ENCODE peak calls at places on chromosomes 1 and 21, in five cellular contexts. G, H, E, Z and X are unnamed samples.

GRCh38 chr1:26083246-26083645 is 15.8 kb upstream of the TRIM63 start:
- DNase-seq in H (peak; percentile 41), G (no peak), Z (no peak), E (no peak), X (no peak)

GRCh38 chr1:94992863-94993563 is 66.1 kb upstream of the CNN3 start:
- DNase-seq in H (no peak), Z (no peak), E (no peak), G (no peak), X (no peak)

GRCh38 chr1:234607091-234608025 is 2.6 kb downstream of the IRF2BP2 start:
- DNase-seq in Z (no peak), E (no peak), H (peak; percentile 38), G (peak; percentile 69), X (no peak)

GRCh38 chr1:168454211-168454815 is 89.5 kb downstream of the XCL2 start:
- DNase-seq in H (peak; percentile 82), E (peak; percentile 42), Z (no peak), G (no peak), X (no peak)

GRCh38 chr1:92486251-92487077 is at the start of gene GFI1:
- DNase-seq in G (peak; percentile 87), H (peak; percentile 33), Z (peak; percentile 37), E (no peak), X (peak; percentile 40)

GRCh38 chr1:27940297-27940696 is 5.5 kb downstream of the SMPDL3B start:
- DNase-seq in G (no peak), H (peak; percentile 29), Z (peak; percentile 67), E (no peak), X (peak; percentile 36)

GRCh38 chr1:196910208-196910607 is 22.4 kb downstream of the CFHR4 start:
- DNase-seq in H (peak; percentile 3), G (no peak), E (peak; percentile 7), Z (no peak), X (no peak)

GRCh38 chr1:1833456-1833855 is 55.2 kb upstream of the NADK start:
- DNase-seq in G (no peak), E (no peak), Z (no peak), H (no peak), X (no peak)

GRCh38 chr1:73310797-73311381 is 887.1 kb downstream of the LRRIQ3 start:
- DNase-seq in G (no peak), E (no peak), Z (no peak), H (no peak), X (no peak)

GRCh38 chr1:157624471-157624870 is 26.6 kb upstream of the FCRL4 start:
- DNase-seq in E (no peak), G (no peak), Z (no peak), H (no peak), X (no peak)

GRCh38 chr1:86502721-86503430 is 34.1 kb downstream of the CLCA1 start:
- DNase-seq in H (no peak), Z (no peak), G (peak; percentile 61), E (peak; percentile 60), X (no peak)

GRCh38 chr1:31746687-31747086 is 17.5 kb downstream of the ADGRB2 start:
- DNase-seq in Z (no peak), H (peak; percentile 28), E (no peak), G (no peak), X (no peak)

GRCh38 chr1:157104598-157105293 is 5.1 kb upstream of the ETV3L start:
- DNase-seq in Z (no peak), E (peak; percentile 71), H (peak; percentile 41), G (no peak), X (no peak)

GRCh38 chr1:11731719-11732283 is 4.1 kb upstream of the AGTRAP start:
- DNase-seq in H (peak; percentile 82), Z (no peak), G (no peak), E (no peak), X (peak; percentile 21)

GRCh38 chr1:203328714-203329122 is 22.2 kb downstream of the FMOD start:
- DNase-seq in Z (no peak), H (no peak), E (peak; percentile 51), G (no peak), X (no peak)

GRCh38 chr1:226691257-226691656 is 47.8 kb downstream of the ITPKB start:
- DNase-seq in G (no peak), H (no peak), Z (peak; percentile 75), E (no peak), X (no peak)

GRCh38 chr1:35557118-35557610 is at the start of gene KIAA0319L:
- DNase-seq in G (peak; percentile 80), Z (no peak), E (no peak), H (peak; percentile 72), X (peak; percentile 78)

GRCh38 chr1:16375521-16376359 is 8.7 kb downstream of the SZRD1 start:
- DNase-seq in H (peak; percentile 70), Z (no peak), E (no peak), G (no peak), X (no peak)

GRCh38 chr21:44866780-44867179 is 6.7 kb downstream of the PTTG1IP start:
- DNase-seq in H (peak; percentile 41), Z (no peak), G (no peak), E (no peak), X (no peak)

GRCh38 chr1:28099050-28099769 is 10.8 kb upstream of the EYA3 start:
- DNase-seq in E (peak; percentile 18), G (no peak), Z (no peak), H (no peak), X (no peak)

GRCh38 chr1:165686121-165686970 is 12.0 kb downstream of the ALDH9A1 start:
- DNase-seq in H (no peak), E (no peak), Z (no peak), G (no peak), X (no peak)
- TF ChIP-seq CTCF in H (no peak), E (no peak), Z (no peak), G (no peak), X (no peak)

GRCh38 chr1:182198006-182198605 is 136.6 kb upstream of the ZNF648 start:
- DNase-seq in Z (no peak), H (peak; percentile 65), E (peak; percentile 57), G (no peak), X (no peak)
- TF ChIP-seq CTCF in Z (no peak), H (peak; percentile 28), E (peak; percentile 42), G (no peak), X (peak; percentile 22)

GRCh38 chr1:105138445-105138821 is 1388.7 kb downstream of the AMY1C start:
- DNase-seq in G (no peak), E (peak; percentile 39), H (no peak), Z (no peak), X (no peak)

GRCh38 chr1:105137543-105138444 is 1388.1 kb downstream of the AMY1C start:
- DNase-seq in Z (no peak), G (peak; percentile 12), E (peak; percentile 40), H (no peak), X (peak; percentile 32)
- TF ChIP-seq CTCF in Z (no peak), G (no peak), E (peak; percentile 84), H (no peak), X (peak; percentile 61)

GRCh38 chr1:205983925-205984725 is 19.1 kb downstream of the RAB7B start:
- DNase-seq in E (peak; percentile 96), G (peak; percentile 76), H (peak; percentile 84), Z (no peak), X (peak; percentile 46)
- TF ChIP-seq CTCF in E (peak; percentile 92), G (peak; percentile 98), H (peak; percentile 95), Z (no peak), X (peak; percentile 77)

DNA sequence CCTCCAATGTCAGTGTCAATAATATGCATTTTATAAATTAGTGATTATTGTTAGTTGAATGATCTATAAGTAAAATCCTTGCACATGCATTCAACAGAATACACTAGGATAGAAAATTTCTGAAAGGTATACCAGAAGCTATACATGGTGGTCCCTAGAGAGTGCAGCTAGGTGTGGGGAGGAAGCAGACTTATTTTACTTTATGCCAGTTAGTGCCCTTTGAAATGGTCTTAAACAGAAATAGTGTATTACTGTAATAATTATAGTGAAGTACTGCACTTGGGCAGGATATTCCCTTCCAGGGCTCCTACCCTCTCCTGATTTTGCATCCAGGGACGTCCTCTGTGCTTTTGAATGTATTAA is 23.2 kb upstream of the WDR26 start:
- DNase-seq in E (no peak), G (no peak), Z (no peak), H (no peak), X (no peak)
- TF ChIP-seq CTCF in E (no peak), G (no peak), Z (peak; percentile 8), H (no peak), X (peak; percentile 26)

GRCh38 chr21:34803792-34804440 is 135.1 kb downstream of the CLIC6 start:
- DNase-seq in H (no peak), Z (no peak), E (no peak), G (no peak), X (no peak)

GRCh38 chr21:34802180-34802899 is 133.5 kb downstream of the CLIC6 start:
- DNase-seq in Z (no peak), E (peak; percentile 93), H (peak; percentile 48), G (peak; percentile 35), X (no peak)

GRCh38 chr21:34799092-34799491 is 130.3 kb downstream of the CLIC6 start:
- DNase-seq in E (no peak), G (no peak), H (no peak), Z (no peak), X (no peak)

GRCh38 chr21:34800797-34801518 is 132.2 kb downstream of the CLIC6 start:
- DNase-seq in G (no peak), Z (no peak), H (peak; percentile 70), E (peak; percentile 97), X (no peak)

DNA sequence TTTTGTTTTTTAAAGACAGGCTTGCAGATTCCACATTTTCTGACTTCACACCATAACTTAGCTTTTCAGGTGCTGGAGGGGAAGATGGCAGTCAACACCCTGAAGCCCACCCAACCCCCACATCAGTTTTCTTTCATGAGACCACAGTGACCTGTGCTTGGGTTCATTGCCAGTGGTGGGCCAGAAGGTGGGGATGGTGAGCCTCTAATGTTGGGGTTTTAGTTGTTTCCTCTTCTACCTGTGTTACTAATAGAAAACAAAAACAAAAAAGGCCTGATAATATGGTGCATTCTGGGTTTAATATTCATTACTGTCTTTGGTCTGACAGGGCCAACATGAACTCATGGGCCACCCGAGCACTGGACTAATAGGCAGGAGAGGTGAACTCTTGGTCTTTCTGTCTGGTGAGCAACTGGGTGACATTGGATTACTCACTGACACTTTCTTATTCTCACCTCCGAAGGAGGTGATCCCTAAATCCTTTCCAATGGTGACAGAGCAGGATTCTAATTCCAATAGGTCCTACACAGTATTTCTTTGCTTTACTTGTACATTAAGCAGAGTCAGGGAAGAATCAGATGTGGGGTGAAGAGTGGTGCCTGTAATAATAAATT is 132.8 kb downstream of the CLIC6 start:
- DNase-seq in G (peak; percentile 69), Z (no peak), H (peak; percentile 56), E (peak; percentile 49), X (no peak)
- TF ChIP-seq CTCF in G (peak; percentile 91), Z (no peak), H (peak; percentile 22), E (peak; percentile 18), X (peak; percentile 44)